ENCODE peak calls at places on chromosomes 7 and 10, in seven cellular contexts. X is dorsolateral prefrontal cortex, K is colonic mucosa, B is mammary epithelial cell, I is breast epithelium, A is heart right ventricle, R is PC-9. O is an unnamed sample.

GRCh38 chr10:128476845-128477244 is 350.6 kb upstream of the MKI67 start:
- DNase-seq in X (no peak), K (no peak), B (no peak), I (no peak), A (no peak), R (no peak), O (no peak)

GRCh38 chr7:27048438-27048837 is 47.4 kb downstream of the HOXA1 start:
- DNase-seq in X (no peak), K (no peak), B (no peak), I (no peak), A (no peak), R (no peak), O (no peak)

GRCh38 chr10:89426230-89426868 is 12.0 kb downstream of the IFIT5 start:
- DNase-seq in X (no peak), K (no peak), B (peak; percentile 50), I (no peak), A (peak; percentile 44), R (peak; percentile 16), O (no peak)

GRCh38 chr10:125824736-125825135 is 1.4 kb downstream of the BCCIP start:
- DNase-seq in X (no peak), K (no peak), B (peak; percentile 20), I (no peak), A (no peak), R (no peak), O (no peak)

GRCh38 chr7:142806957-142807356 is 36.2 kb downstream of the PRSS2 start:
- DNase-seq in X (no peak), K (no peak), B (no peak), I (no peak), A (no peak), R (no peak), O (no peak)

GRCh38 chr7:48962821-48963505 is 38.6 kb downstream of the CDC14C start:
- DNase-seq in X (no peak), K (no peak), B (no peak), I (no peak), A (no peak), R (no peak), O (no peak)

GRCh38 chr7:93178213-93178612 is 30.0 kb upstream of the SAMD9L start:
- DNase-seq in X (no peak), K (no peak), B (no peak), I (no peak), A (no peak), R (no peak), O (no peak)

GRCh38 chr7:81244213-81244612 is 325.4 kb upstream of the SEMA3C start:
- DNase-seq in X (no peak), K (no peak), B (no peak), I (no peak), A (no peak), R (no peak), O (no peak)

GRCh38 chr7:105654095-105654686 is 72.9 kb upstream of the EFCAB10 start:
- DNase-seq in X (no peak), K (no peak), B (no peak), I (no peak), A (no peak), R (no peak), O (no peak)

GRCh38 chr7:67267914-67268313 is 271.3 kb downstream of the TYW1 start:
- DNase-seq in X (peak; percentile 47), K (no peak), B (no peak), I (no peak), A (no peak), R (no peak), O (no peak)

GRCh38 chr7:113873554-113874151 is 45.2 kb downstream of the PPP1R3A start:
- DNase-seq in X (no peak), K (no peak), B (no peak), I (no peak), A (no peak), R (no peak), O (no peak)

GRCh38 chr10:128596906-128597305 is 470.7 kb upstream of the MKI67 start:
- DNase-seq in X (no peak), K (peak; percentile 44), B (no peak), I (no peak), A (no peak), R (no peak), O (no peak)

GRCh38 chr10:78212134-78212785 is 178.6 kb downstream of the RPS24 start:
- DNase-seq in X (no peak), K (no peak), B (no peak), I (no peak), A (peak; percentile 30), R (no peak), O (no peak)

GRCh38 chr10:86757110-86757790 is 831 bp downstream of the BMPR1A start:
- DNase-seq in X (peak; percentile 54), K (peak; percentile 49), B (peak; percentile 51), I (no peak), A (peak; percentile 34), R (peak; percentile 17), O (peak; percentile 50)

DNA sequence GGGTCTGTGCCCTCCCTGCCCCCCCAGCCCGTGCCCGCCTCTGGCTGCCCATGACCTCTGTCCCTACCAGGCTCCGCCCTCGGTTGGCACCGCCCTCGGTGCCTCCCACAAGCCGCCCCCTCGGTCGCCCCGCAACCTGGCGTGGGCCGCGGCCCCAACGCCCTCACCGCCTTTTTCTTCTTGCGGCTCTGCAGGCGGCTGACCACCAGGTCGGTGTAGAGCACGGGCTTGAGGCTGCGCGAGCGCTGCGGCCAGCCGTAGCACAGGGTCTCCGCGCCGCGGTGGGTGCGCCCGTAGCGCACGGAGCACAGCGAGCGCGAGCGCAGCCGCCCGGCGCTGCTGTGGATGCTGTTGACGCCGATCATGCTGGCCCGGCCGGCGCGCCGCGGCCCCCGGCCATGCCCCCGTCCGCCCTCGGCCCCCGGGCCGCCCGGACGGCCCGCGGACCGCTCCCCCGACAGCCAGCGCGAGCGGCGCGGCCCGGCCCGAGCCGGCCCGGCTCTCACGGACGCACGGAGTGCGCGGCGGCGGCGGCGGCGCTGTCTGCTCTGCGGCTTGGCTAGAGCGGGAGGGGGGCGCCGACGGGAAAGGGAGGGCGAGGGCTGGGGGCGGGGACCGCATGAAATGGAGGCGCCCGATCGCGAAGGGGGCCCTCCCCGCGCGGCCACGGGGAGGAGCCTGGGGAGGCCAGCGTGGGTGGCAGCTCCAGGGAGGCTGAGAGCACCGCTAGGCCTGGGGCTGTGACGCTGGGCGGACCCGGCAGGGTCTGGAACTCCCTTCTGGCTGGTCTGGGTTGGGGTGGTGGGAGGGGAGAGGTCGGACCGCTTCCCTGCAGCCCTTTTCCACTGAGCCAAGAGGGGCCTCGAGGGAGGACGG is 9.6 kb downstream of the PSD start:
- DNase-seq in X (peak; percentile 90), K (no peak), B (no peak), I (no peak), A (peak; percentile 38), R (no peak), O (no peak)
- H3K27ac ChIP-seq in X (peak overlapping the region; percentile 66), K (peak overlapping the region; percentile 2), B (no peak overlapping the region), I (no peak overlapping the region), A (no peak overlapping the region), R (no peak overlapping the region), O (no peak overlapping the region)

GRCh38 chr10:11761431-11761830 is 19.2 kb downstream of the ECHDC3 start:
- DNase-seq in X (no peak), K (no peak), B (no peak), I (no peak), A (no peak), R (no peak), O (no peak)

GRCh38 chr10:11762706-11763500 is 20.7 kb downstream of the ECHDC3 start:
- DNase-seq in X (no peak), K (no peak), B (no peak), I (no peak), A (no peak), R (no peak), O (no peak)

GRCh38 chr10:11760861-11761260 is 18.7 kb downstream of the ECHDC3 start:
- DNase-seq in X (no peak), K (no peak), B (no peak), I (no peak), A (peak; percentile 25), R (no peak), O (no peak)

GRCh38 chr10:11765141-11765540 is 23.0 kb downstream of the ECHDC3 start:
- DNase-seq in X (no peak), K (no peak), B (no peak), I (no peak), A (no peak), R (no peak), O (no peak)

DNA sequence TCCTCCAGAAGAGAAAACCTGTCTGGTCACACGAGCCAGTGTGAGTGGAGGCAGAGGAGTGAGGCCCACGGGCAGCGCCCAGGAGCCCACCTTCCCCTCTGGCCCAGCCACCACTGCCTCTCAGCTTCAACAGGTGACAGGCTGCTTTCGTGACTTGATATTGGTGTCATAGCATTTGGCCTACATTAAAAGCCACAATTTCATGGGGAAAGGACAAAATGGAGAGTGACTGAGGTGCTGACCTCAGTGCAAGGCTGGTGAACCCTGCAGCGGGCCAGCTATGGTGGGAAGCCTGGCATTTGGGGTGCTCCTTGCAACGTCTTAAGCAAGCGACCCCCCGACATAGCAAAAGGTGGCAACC is 21.3 kb downstream of the ECHDC3 start:
- DNase-seq in X (no peak), K (no peak), B (no peak), I (no peak), A (no peak), R (no peak), O (no peak)
- H3K27ac ChIP-seq in X (no peak overlapping the region), K (no peak overlapping the region), B (no peak overlapping the region), I (no peak overlapping the region), A (no peak overlapping the region), R (no peak overlapping the region), O (no peak overlapping the region)

GRCh38 chr10:69361303-69361614 is 55.5 kb downstream of the TACR2 start:
- DNase-seq in X (no peak), K (no peak), B (no peak), I (no peak), A (no peak), R (no peak), O (no peak)

GRCh38 chr10:69359089-69360025 is 57.4 kb downstream of the TACR2 start:
- DNase-seq in X (no peak), K (no peak), B (no peak), I (no peak), A (no peak), R (no peak), O (no peak)

GRCh38 chr10:69358148-69358795 is 58.4 kb downstream of the TACR2 start:
- DNase-seq in X (no peak), K (no peak), B (no peak), I (no peak), A (no peak), R (no peak), O (no peak)

GRCh38 chr10:69362471-69362954 is 54.2 kb downstream of the TACR2 start:
- DNase-seq in X (no peak), K (peak; percentile 69), B (no peak), I (peak; percentile 75), A (peak; percentile 83), R (peak; percentile 83), O (no peak)

GRCh38 chr10:69360485-69361302 is 56.0 kb downstream of the TACR2 start:
- DNase-seq in X (peak; percentile 74), K (peak; percentile 88), B (peak; percentile 88), I (peak; percentile 86), A (peak; percentile 72), R (peak; percentile 89), O (no peak)
- H3K27ac ChIP-seq in X (no peak overlapping the region), K (peak overlapping the region; percentile 66), B (peak overlapping the region; percentile 10), I (peak overlapping the region; percentile 81), A (peak overlapping the region; percentile 31), R (peak overlapping the region; percentile 89), O (no peak overlapping the region)

DNA sequence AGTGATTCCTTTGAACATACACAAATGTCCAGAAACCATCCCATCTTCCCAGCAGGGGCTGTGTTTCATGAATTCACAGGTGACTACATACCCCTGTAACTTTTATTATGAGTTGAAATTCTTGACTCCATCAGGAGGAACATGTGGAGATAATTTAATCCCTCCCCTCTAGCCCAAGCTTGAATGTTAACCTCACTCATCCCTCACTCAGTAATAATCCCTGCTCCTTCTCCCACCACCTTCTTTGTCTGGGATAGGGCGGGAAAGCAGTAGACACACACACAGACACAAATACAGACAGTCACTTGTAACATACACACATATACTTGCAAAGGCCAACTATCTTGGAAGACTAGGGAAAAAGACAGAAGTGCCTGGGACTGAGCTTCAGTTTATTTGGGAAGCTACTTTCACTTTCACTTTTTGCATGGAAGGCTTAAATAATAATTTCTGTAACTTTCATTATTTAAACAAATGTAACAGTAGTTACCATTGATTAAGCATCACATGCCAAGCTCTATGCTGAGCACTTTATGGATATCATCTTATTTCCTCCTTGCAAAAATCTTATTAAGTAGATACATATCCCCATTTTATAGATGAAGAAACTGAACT is 7.3 kb downstream of the AASS start:
- DNase-seq in X (no peak), K (no peak), B (peak; percentile 5), I (no peak), A (no peak), R (no peak), O (no peak)
- H3K27ac ChIP-seq in X (no peak overlapping the region), K (no peak overlapping the region), B (no peak overlapping the region), I (no peak overlapping the region), A (no peak overlapping the region), R (no peak overlapping the region), O (no peak overlapping the region)